ENCODE peak calls at places on chromosomes 11 and 22, in six cellular contexts. E is cardiac fibroblast; Y is lower leg skin; I is GM23338; U is naive thymus-derived CD4-positive, alpha-beta T cell; A is AG10803. J is an unnamed sample.

GRCh38 chr22:19962909-19963806 is 21.5 kb upstream of the TXNRD2 start:
- DNase-seq in U (no peak), A (peak), I (peak), Y (peak), E (no peak), J (no peak)

GRCh38 chr11:119368121-119369034 is 13.1 kb downstream of the USP2 start:
- DNase-seq in A (no peak), E (peak), I (no peak), Y (no peak), U (no peak), J (no peak)

GRCh38 chr22:49134076-49134475 is 693.6 kb downstream of the BRD1 start:
- DNase-seq in I (no peak), A (no peak), E (no peak), U (no peak), Y (no peak), J (no peak)

GRCh38 chr11:31802000-31802551 is 9.0 kb downstream of the PAX6 start:
- DNase-seq in U (no peak), E (no peak), Y (no peak), A (no peak), I (no peak), J (no peak)

GRCh38 chr11:43936081-43936480 is 6.4 kb upstream of the C11orf96 start:
- DNase-seq in A (no peak), I (no peak), U (no peak), E (peak), Y (no peak), J (no peak)

GRCh38 chr22:45960477-45961386 is 16.2 kb downstream of the WNT7B start:
- DNase-seq in U (no peak), Y (no peak), I (peak), A (no peak), E (no peak), J (no peak)

GRCh38 chr11:26580929-26581328 is 8.9 kb upstream of the MUC15 start:
- DNase-seq in Y (no peak), I (no peak), U (no peak), E (peak), A (no peak), J (no peak)

GRCh38 chr22:19659805-19660345 is 54.4 kb upstream of the SEPTIN5 start:
- DNase-seq in U (no peak), I (no peak), E (no peak), A (no peak), Y (no peak), J (no peak)

GRCh38 chr22:24106385-24107381 is 74.6 kb upstream of the SUSD2 start:
- DNase-seq in E (peak), Y (no peak), I (peak), A (no peak), U (peak), J (peak)

GRCh38 chr11:13834463-13834862 is 128.1 kb upstream of the SPON1 start:
- DNase-seq in A (no peak), I (peak), E (no peak), Y (no peak), U (no peak), J (no peak)

GRCh38 chr11:15493921-15494630 is 379.4 kb downstream of the INSC start:
- DNase-seq in E (peak), U (no peak), Y (no peak), A (no peak), I (no peak), J (no peak)

GRCh38 chr22:17772963-17773605 is 1.2 kb downstream of the BID start:
- DNase-seq in U (no peak), E (peak), Y (no peak), A (peak), I (peak), J (no peak)

GRCh38 chr22:23756891-23757290 is 2.7 kb upstream of the VPREB3 start:
- DNase-seq in I (peak), E (no peak), A (no peak), U (no peak), Y (no peak), J (no peak)

GRCh38 chr22:24289781-24290181 is 19.1 kb downstream of the SPECC1L start:
- DNase-seq in Y (no peak), I (no peak), U (no peak), A (no peak), E (no peak), J (no peak)

GRCh38 chr11:20157768-20158167 is 2.5 kb downstream of the DBX1 start:
- DNase-seq in Y (no peak), A (no peak), U (no peak), I (peak), E (no peak), J (no peak)

GRCh38 chr11:20156876-20157613 is 3.2 kb downstream of the DBX1 start:
- DNase-seq in E (no peak), Y (no peak), I (peak), U (peak), A (no peak), J (peak)

GRCh38 chr11:20154381-20154780 is 5.9 kb downstream of the DBX1 start:
- DNase-seq in I (peak), E (no peak), U (no peak), Y (no peak), A (peak), J (no peak)

GRCh38 chr11:20156280-20156875 is 3.9 kb downstream of the DBX1 start:
- DNase-seq in U (peak), I (peak), E (no peak), Y (no peak), A (no peak), J (no peak)

GRCh38 chr11:20155683-20156279 is 4.5 kb downstream of the DBX1 start:
- DNase-seq in E (no peak), I (peak), Y (no peak), U (no peak), A (no peak), J (no peak)
- H3K4me3 ChIP-seq in E (no peak), I (peak), Y (no peak), U (peak), A (no peak), J (no peak)

GRCh38 chr22:25749420-25750169 is 7.6 kb downstream of the MYO18B start:
- DNase-seq in Y (no peak), E (peak), A (no peak), I (no peak), U (no peak), J (no peak)
- H3K4me3 ChIP-seq in Y (no peak), E (no peak), A (no peak), I (no peak), U (no peak), J (no peak)

GRCh38 chr11:64918056-64918455 is 1.0 kb upstream of the ATG2A start:
- DNase-seq in E (peak), U (no peak), I (peak), A (peak), Y (no peak), J (peak)
- H3K4me3 ChIP-seq in E (no peak), U (peak), I (peak), A (peak), Y (no peak), J (peak)

GRCh38 chr11:72769680-72770079 is 17.5 kb upstream of the ARAP1 start:
- DNase-seq in E (no peak), A (no peak), Y (no peak), I (no peak), U (no peak), J (no peak)

GRCh38 chr11:72770799-72771198 is 18.6 kb upstream of the ARAP1 start:
- DNase-seq in A (no peak), E (no peak), U (no peak), I (no peak), Y (no peak), J (no peak)

GRCh38 chr11:72767203-72768062 is 15.2 kb upstream of the ARAP1 start:
- DNase-seq in Y (no peak), E (no peak), A (no peak), I (no peak), U (no peak), J (no peak)

GRCh38 chr11:72766152-72766902 is 14.1 kb upstream of the ARAP1 start:
- DNase-seq in E (no peak), U (no peak), A (no peak), Y (no peak), I (no peak), J (no peak)

GRCh38 chr11:72768581-72768980 is 16.4 kb upstream of the ARAP1 start:
- DNase-seq in Y (no peak), A (no peak), U (no peak), E (no peak), I (no peak), J (no peak)
- H3K4me3 ChIP-seq in Y (no peak), A (no peak), U (no peak), E (no peak), I (no peak), J (no peak)

GRCh38 chr11:114307524-114308203 is 11.5 kb downstream of the NNMT start:
- DNase-seq in U (no peak), Y (peak), E (peak), I (no peak), A (peak), J (no peak)

GRCh38 chr11:114311946-114312345 is 15.7 kb downstream of the NNMT start:
- DNase-seq in Y (no peak), A (no peak), U (no peak), I (no peak), E (peak), J (no peak)

GRCh38 chr11:114310095-114310494 is 13.9 kb downstream of the NNMT start:
- DNase-seq in A (no peak), U (no peak), Y (no peak), E (peak), I (no peak), J (no peak)

GRCh38 chr11:114309517-114309916 is 13.3 kb downstream of the NNMT start:
- DNase-seq in Y (no peak), I (no peak), U (no peak), A (no peak), E (peak), J (no peak)

GRCh38 chr11:114308689-114309089 is 12.5 kb downstream of the NNMT start:
- DNase-seq in Y (peak), U (no peak), I (no peak), A (peak), E (peak), J (no peak)
- H3K4me3 ChIP-seq in Y (no peak), U (no peak), I (no peak), A (peak), E (no peak), J (no peak)

DNA sequence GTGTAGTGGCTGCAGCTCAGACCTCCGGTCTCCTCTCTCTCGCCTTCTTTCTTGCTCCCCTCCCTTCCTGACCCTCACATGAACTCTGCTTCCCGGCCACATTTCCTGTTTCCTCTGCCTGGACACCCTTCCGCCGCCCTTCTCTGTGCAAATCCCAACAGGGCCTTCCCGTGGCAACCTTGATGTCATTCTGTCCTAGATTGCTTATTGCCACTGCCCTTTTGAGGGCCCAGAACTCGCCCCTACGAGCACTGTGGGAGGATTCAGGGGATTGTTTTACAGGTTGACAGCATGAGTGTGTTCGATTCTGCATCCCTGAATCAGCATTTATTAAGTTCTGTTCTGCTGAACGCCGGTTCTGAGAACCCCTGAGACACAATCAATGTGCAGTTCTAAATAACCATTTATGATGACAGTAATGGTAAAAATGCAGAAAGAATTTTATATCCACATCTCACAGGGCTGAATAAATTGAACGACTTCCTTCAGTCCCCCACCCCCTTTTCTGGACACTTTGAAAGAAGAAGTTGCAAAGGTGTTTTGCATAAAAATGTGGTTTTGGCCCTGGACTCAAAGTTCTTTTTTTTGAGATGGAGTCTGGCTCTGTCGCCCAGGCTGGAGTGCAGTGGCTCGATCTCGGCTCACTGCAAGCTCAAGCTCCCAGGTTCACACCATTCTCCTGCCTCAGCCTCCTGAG is 6.4 kb downstream of the BATF2 start:
- DNase-seq in A (no peak), I (no peak), Y (no peak), U (no peak), E (peak), J (no peak)
- H3K4me3 ChIP-seq in A (no peak), I (no peak), Y (no peak), U (no peak), E (no peak), J (no peak)

GRCh38 chr22:35894464-35894878 is 134.2 kb downstream of the RBFOX2 start:
- DNase-seq in E (peak), U (no peak), A (no peak), I (no peak), Y (no peak), J (no peak)
- H3K4me3 ChIP-seq in E (peak), U (no peak), A (peak), I (no peak), Y (no peak), J (no peak)

DNA sequence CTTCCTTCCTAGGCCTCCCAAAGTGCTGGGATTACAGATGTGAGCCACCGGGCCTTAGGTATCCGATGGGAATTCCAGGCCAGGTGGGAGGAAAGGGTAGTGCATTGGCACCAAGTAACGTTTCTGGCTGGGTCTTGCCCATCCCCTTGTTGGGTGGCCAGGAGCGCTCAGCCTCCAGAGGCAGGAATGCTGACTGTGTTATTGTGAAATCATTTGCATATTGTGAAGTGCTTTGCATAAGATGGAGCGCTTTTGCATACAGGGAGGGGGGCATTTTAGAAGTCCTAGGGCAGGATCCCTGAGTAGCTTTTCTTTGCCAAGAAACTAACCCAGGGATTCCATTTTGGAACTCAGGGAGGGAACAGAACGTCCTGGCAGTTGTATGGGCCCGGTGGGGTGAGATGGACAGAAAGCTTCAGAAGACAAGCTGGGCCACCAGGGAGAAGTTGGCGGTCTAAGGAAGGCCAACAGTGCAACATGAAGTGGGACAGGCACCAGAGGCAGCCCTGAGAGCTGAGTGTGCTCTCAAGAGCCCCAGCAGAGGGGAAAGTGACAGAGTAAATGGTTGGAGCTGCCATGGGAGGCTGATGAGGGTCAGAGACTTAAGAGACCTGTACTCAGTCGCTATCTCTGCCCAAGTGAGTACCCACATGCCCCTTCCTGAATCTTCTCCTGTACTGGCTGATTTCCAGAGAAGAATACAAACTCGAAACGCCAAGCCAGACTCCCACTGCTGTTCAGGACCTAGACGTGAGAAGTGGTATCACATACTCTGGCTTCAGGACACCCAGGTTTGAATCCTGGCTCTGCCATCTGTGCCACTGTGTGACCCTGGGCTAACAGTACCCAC is 1.3 kb upstream of the SLC39A13 start:
- DNase-seq in U (no peak), I (peak), E (peak), A (peak), Y (no peak), J (peak)
- H3K4me3 ChIP-seq in U (peak), I (peak), E (peak), A (peak), Y (peak), J (peak)

GRCh38 chr22:50731811-50732624 is 6.0 kb upstream of the ACR start:
- DNase-seq in E (peak), I (peak), A (peak), U (peak), Y (no peak), J (peak)
- H3K4me3 ChIP-seq in E (no peak), I (peak), A (no peak), U (no peak), Y (no peak), J (peak)